ENCODE peak calls at places on chromosomes 5 and 9, in seven cellular contexts. L is naive thymus-derived CD4-positive, alpha-beta T cell; T is A549; W is stimulated activated CD8-positive, alpha-beta memory T cell treated with anti-CD3 and anti-CD28 coated beads, Interleukin-7, amount 100 ng/mL, for 24 hours; I is kidney tubule cell; R is GM10248; P is stimulated activated CD4-positive, alpha-beta T cell treated with anti-CD3 and anti-CD28 coated beads, TNF-alpha, amount 100 ng/mL, for 1 hour. E is an unnamed sample.

GRCh38 chr5:38872826-38873225 is 27.0 kb downstream of the OSMR start:
- DNase-seq in L (no peak), T (no peak), W (no peak), I (peak; percentile 4), R (no peak), P (no peak), E (no peak)

GRCh38 chr9:111922324-111923013 is 25.9 kb downstream of the UGCG start:
- DNase-seq in L (no peak), T (no peak), W (no peak), I (no peak), R (no peak), P (no peak), E (no peak)

GRCh38 chr5:154242442-154242841 is 51.9 kb downstream of the GALNT10 start:
- DNase-seq in L (no peak), T (no peak), W (no peak), I (no peak), R (no peak), P (no peak), E (no peak)

GRCh38 chr9:2622361-2623045 is 916 bp downstream of the VLDLR start:
- DNase-seq in L (no peak), T (no peak), W (no peak), I (peak; percentile 45), R (peak; percentile 38), P (peak; percentile 6), E (no peak)

GRCh38 chr5:104400941-104401340 is 838.4 kb upstream of the NUDT12 start:
- DNase-seq in L (no peak), T (no peak), W (no peak), I (no peak), R (no peak), P (no peak), E (no peak)

GRCh38 chr9:101636247-101636646 is 41.5 kb upstream of the PPP3R2 start:
- DNase-seq in L (no peak), T (no peak), W (no peak), I (no peak), R (no peak), P (no peak), E (no peak)

GRCh38 chr9:69649566-69650260 is 22.5 kb downstream of the APBA1 start:
- DNase-seq in L (no peak), T (no peak), W (no peak), I (no peak), R (no peak), P (no peak), E (no peak)

GRCh38 chr9:77177894-77178794 is 810 bp downstream of the VPS13A start:
- DNase-seq in L (peak; percentile 38), T (peak; percentile 32), W (peak; percentile 20), I (peak; percentile 65), R (peak; percentile 48), P (peak; percentile 30), E (peak; percentile 56)

GRCh38 chr5:81825237-81825636 is 74.3 kb upstream of the SSBP2 start:
- DNase-seq in L (no peak), T (peak; percentile 19), W (no peak), I (peak; percentile 74), R (no peak), P (no peak), E (no peak)

GRCh38 chr9:91178281-91179236 is 183.2 kb downstream of the AUH start:
- DNase-seq in L (no peak), T (no peak), W (no peak), I (no peak), R (no peak), P (no peak), E (no peak)

GRCh38 chr5:55541056-55541635 is 6.4 kb upstream of the PLPP1 start:
- DNase-seq in L (peak; percentile 40), T (no peak), W (no peak), I (no peak), R (no peak), P (no peak), E (no peak)

GRCh38 chr9:122236681-122237080 is 7.9 kb upstream of the LHX6 start:
- DNase-seq in L (no peak), T (no peak), W (no peak), I (no peak), R (no peak), P (no peak), E (no peak)

GRCh38 chr5:110807174-110807573 is 68.4 kb downstream of the SLC25A46 start:
- DNase-seq in L (no peak), T (no peak), W (no peak), I (no peak), R (no peak), P (no peak), E (no peak)

GRCh38 chr9:118283488-118283887 is 579.3 kb downstream of the TLR4 start:
- DNase-seq in L (no peak), T (no peak), W (no peak), I (no peak), R (no peak), P (no peak), E (no peak)

GRCh38 chr5:76175821-76176403 is 92.7 kb downstream of the SV2C start:
- DNase-seq in L (no peak), T (no peak), W (no peak), I (no peak), R (peak; percentile 60), P (no peak), E (peak; percentile 19)

GRCh38 chr9:97704851-97705250 is 7.7 kb upstream of the XPA start:
- DNase-seq in L (no peak), T (no peak), W (no peak), I (no peak), R (no peak), P (no peak), E (no peak)

GRCh38 chr5:132100672-132101261 is 27.2 kb downstream of the CSF2 start:
- DNase-seq in L (peak; percentile 28), T (no peak), W (no peak), I (peak; percentile 92), R (peak; percentile 61), P (no peak), E (no peak)

GRCh38 chr9:5460157-5460556 is 9.8 kb downstream of the CD274 start:
- DNase-seq in L (no peak), T (no peak), W (no peak), I (no peak), R (no peak), P (no peak), E (no peak)

GRCh38 chr5:171295299-171295698 is 13.7 kb upstream of the TLX3 start:
- DNase-seq in L (no peak), T (no peak), W (no peak), I (no peak), R (no peak), P (no peak), E (no peak)

GRCh38 chr5:170302729-170303501 is 5.3 kb upstream of the LCP2 start:
- DNase-seq in L (peak; percentile 88), T (no peak), W (no peak), I (no peak), R (peak; percentile 84), P (no peak), E (peak; percentile 88)

E was measured in central memory CD4-positive, alpha-beta T cell.